ENCODE peak calls at places on chromosomes 16 and 17, in six cellular contexts. E, I, O, B, Z and P are unnamed samples.

GRCh38 chr16:85617948-85618347 is 4.8 kb downstream of the GSE1 start:
- DNase-seq in B (no peak), O (no peak), I (no peak), E (no peak), Z (no peak), P (no peak)

GRCh38 chr16:82005491-82005830 is 5.8 kb downstream of the SDR42E1 start:
- DNase-seq in B (no peak), I (no peak), Z (no peak), O (no peak), E (no peak), P (no peak)

GRCh38 chr16:68022728-68023537 is at the start of the genes DDX28 and DUS2:
- DNase-seq in I (peak; percentile 95), Z (peak; percentile 83), O (peak; percentile 83), E (peak; percentile 91), B (peak; percentile 88), P (peak; percentile 91)

GRCh38 chr16:27083861-27084261 is 17.1 kb downstream of the C16orf82 start:
- DNase-seq in I (no peak), Z (no peak), E (peak; percentile 48), O (peak; percentile 77), B (no peak), P (no peak)

GRCh38 chr17:16924701-16925440 is 47.0 kb downstream of the TNFRSF13B start:
- DNase-seq in O (no peak), I (no peak), E (no peak), B (no peak), Z (no peak), P (no peak)

GRCh38 chr16:19898924-19899604 is 14.4 kb upstream of the GPRC5B start:
- DNase-seq in I (peak; percentile 66), O (peak; percentile 59), Z (no peak), E (peak; percentile 55), B (peak; percentile 66), P (peak; percentile 46)

GRCh38 chr16:85835956-85836705 is 36.6 kb downstream of the COX4I1 start:
- DNase-seq in B (no peak), E (no peak), O (no peak), I (no peak), Z (no peak), P (no peak)

GRCh38 chr17:81429813-81430510 is 34.7 kb downstream of the BAHCC1 start:
- DNase-seq in Z (no peak), B (no peak), I (no peak), E (no peak), O (no peak), P (no peak)

GRCh38 chr16:57115504-57116182 is 23.3 kb downstream of the CPNE2 start:
- DNase-seq in I (no peak), O (no peak), B (no peak), E (no peak), Z (no peak), P (peak; percentile 28)

GRCh38 chr16:69109486-69110270 is 4.2 kb downstream of the HAS3 start:
- DNase-seq in B (no peak), I (no peak), Z (no peak), O (no peak), E (no peak), P (no peak)

GRCh38 chr17:73211745-73212144 is 18.9 kb downstream of the COG1 start:
- DNase-seq in B (no peak), O (no peak), I (no peak), E (no peak), Z (no peak), P (no peak)

GRCh38 chr17:12342609-12343248 is 322.1 kb downstream of the MAP2K4 start:
- DNase-seq in I (peak; percentile 65), E (peak; percentile 39), B (no peak), Z (no peak), O (peak; percentile 45), P (no peak)

GRCh38 chr16:1823821-1824220 is 2.8 kb downstream of the HAGH start:
- DNase-seq in Z (no peak), O (peak; percentile 38), I (peak; percentile 70), E (no peak), B (peak; percentile 75), P (peak; percentile 59)

GRCh38 chr16:49701867-49702494 is 153.9 kb downstream of the ZNF423 start:
- DNase-seq in B (no peak), I (no peak), O (no peak), Z (no peak), E (peak; percentile 73), P (no peak)

GRCh38 chr17:70405492-70406220 is 236.3 kb downstream of the KCNJ2 start:
- DNase-seq in B (no peak), I (peak; percentile 85), E (no peak), O (no peak), Z (peak; percentile 41), P (peak; percentile 97)

GRCh38 chr16:46932802-46933201 is 40.7 kb downstream of the DNAJA2 start:
- DNase-seq in O (no peak), I (no peak), B (no peak), E (no peak), Z (no peak), P (no peak)

GRCh38 chr16:3776316-3776715 is 59.0 kb upstream of the TRAP1 start:
- DNase-seq in E (no peak), B (no peak), Z (no peak), I (no peak), O (no peak), P (no peak)

GRCh38 chr17:78538033-78538776 is 39.0 kb downstream of the DNAH17 start:
- DNase-seq in Z (no peak), E (no peak), I (no peak), B (peak; percentile 82), O (no peak), P (no peak)

GRCh38 chr16:87324411-87325275 is 7.5 kb upstream of the C16orf95 start:
- DNase-seq in Z (no peak), I (peak; percentile 19), B (peak; percentile 46), E (peak; percentile 71), O (peak; percentile 76), P (peak; percentile 10)

GRCh38 chr16:84791088-84791487 is 28.7 kb upstream of the CRISPLD2 start:
- DNase-seq in Z (no peak), E (no peak), B (no peak), I (no peak), O (no peak), P (peak; percentile 28)

GRCh38 chr16:58082381-58082780 is 46.8 kb downstream of the CFAP20 start:
- DNase-seq in E (no peak), O (no peak), B (no peak), I (no peak), Z (no peak), P (no peak)

GRCh38 chr16:4661661-4662060 is 31.7 kb upstream of the NUDT16L1 start:
- DNase-seq in E (no peak), I (no peak), Z (no peak), B (no peak), O (no peak), P (no peak)

GRCh38 chr17:9284884-9285283 is 263.6 kb downstream of the NTN1 start:
- DNase-seq in Z (no peak), E (no peak), O (no peak), B (no peak), I (no peak), P (no peak)

GRCh38 chr17:67178555-67178954 is 66.4 kb downstream of the HELZ start:
- DNase-seq in B (no peak), O (no peak), E (no peak), I (no peak), Z (no peak), P (no peak)

GRCh38 chr16:19907161-19907992 is 22.7 kb upstream of the GPRC5B start:
- DNase-seq in B (peak; percentile 67), Z (peak; percentile 7), E (peak; percentile 79), O (peak; percentile 82), I (peak; percentile 74), P (peak; percentile 64)

GRCh38 chr17:19645608-19646250 is 2.8 kb upstream of the ALDH3A2 start:
- DNase-seq in I (peak; percentile 61), E (peak; percentile 46), O (peak; percentile 36), Z (no peak), B (peak; percentile 29), P (no peak)

GRCh38 chr17:60141111-60142018 is 8.4 kb upstream of the CA4 start:
- DNase-seq in O (no peak), E (no peak), I (no peak), Z (no peak), B (no peak), P (peak; percentile 13)

GRCh38 chr17:61325382-61326073 is 74.1 kb upstream of the TBX2 start:
- DNase-seq in B (no peak), I (no peak), Z (no peak), E (peak; percentile 39), O (no peak), P (peak; percentile 81)

GRCh38 chr17:61323696-61324539 is 75.7 kb upstream of the TBX2 start:
- DNase-seq in Z (no peak), I (peak; percentile 51), O (no peak), E (no peak), B (no peak), P (peak; percentile 63)

GRCh38 chr17:61323015-61323379 is 76.6 kb upstream of the TBX2 start:
- DNase-seq in O (no peak), Z (no peak), I (no peak), B (no peak), E (no peak), P (no peak)

GRCh38 chr17:61326330-61326729 is 73.3 kb upstream of the TBX2 start:
- DNase-seq in Z (no peak), B (no peak), E (no peak), I (no peak), O (no peak), P (no peak)

GRCh38 chr17:61324540-61324868 is 75.1 kb upstream of the TBX2 start:
- DNase-seq in Z (no peak), I (peak; percentile 55), O (no peak), E (no peak), B (peak; percentile 49), P (peak; percentile 82)
- TF ChIP-seq BHLHE40 in Z (no peak), I (no peak), O (no peak), E (no peak), B (no peak), P (peak; percentile 14)

GRCh38 chr17:77248216-77249054 is 107.7 kb downstream of the SEC14L1 start:
- DNase-seq in B (no peak), Z (no peak), O (no peak), I (no peak), E (no peak), P (no peak)
- TF ChIP-seq BHLHE40 in B (no peak), Z (no peak), O (no peak), I (no peak), E (no peak), P (no peak)

GRCh38 chr16:17260271-17260849 is 210.4 kb downstream of the XYLT1 start:
- DNase-seq in B (no peak), I (no peak), Z (no peak), E (no peak), O (no peak), P (no peak)

GRCh38 chr16:17258077-17258599 is 212.6 kb downstream of the XYLT1 start:
- DNase-seq in B (no peak), I (no peak), E (no peak), O (no peak), Z (no peak), P (no peak)

GRCh38 chr16:17261197-17261858 is 209.4 kb downstream of the XYLT1 start:
- DNase-seq in I (no peak), Z (no peak), O (no peak), B (no peak), E (no peak), P (no peak)

GRCh38 chr16:17258848-17259713 is 211.7 kb downstream of the XYLT1 start:
- DNase-seq in B (no peak), Z (peak; percentile 79), I (peak; percentile 8), E (peak; percentile 19), O (peak; percentile 41), P (peak; percentile 6)

GRCh38 chr16:17259751-17260270 is 210.9 kb downstream of the XYLT1 start:
- DNase-seq in O (no peak), E (no peak), I (no peak), Z (no peak), B (no peak), P (peak; percentile 37)
- TF ChIP-seq BHLHE40 in O (no peak), E (no peak), I (no peak), Z (no peak), B (no peak), P (no peak)

GRCh38 chr16:28208131-28208530 is 3.6 kb downstream of the XPO6 start:
- DNase-seq in I (no peak), E (no peak), Z (no peak), B (no peak), O (no peak), P (no peak)
- TF ChIP-seq BHLHE40 in I (no peak), E (no peak), Z (no peak), B (no peak), O (no peak), P (no peak)